ENCODE peak calls at places on chromosomes 6 and 20, in four cellular contexts. One of them, this sample, is unnamed.

GRCh38 chr6:134665029-134665723 is 284.7 kb downstream of the ALDH8A1 start:
- DNase-seq in stimulated activated naive CD8-positive, alpha-beta T cell treated with anti-CD3 and anti-CD28 coated beads, Interleukin-15, amount 100 ng/mL, for 72 hours: no peak
- DNase-seq in psoas muscle: no peak
- DNase-seq in NCI-H510A treated with DMSO at 0.1 percent for 48 hours: no peak
- DNase-seq in this sample: no peak

GRCh38 chr6:106187424-106187982 is 101.4 kb downstream of the PRDM1 start:
- DNase-seq in psoas muscle: no peak
- DNase-seq in NCI-H510A treated with DMSO at 0.1 percent for 48 hours: no peak
- DNase-seq in stimulated activated naive CD8-positive, alpha-beta T cell treated with anti-CD3 and anti-CD28 coated beads, Interleukin-15, amount 100 ng/mL, for 72 hours: no peak
- DNase-seq in this sample: no peak

GRCh38 chr6:155177369-155177961 is 86.3 kb upstream of the CLDN20 start:
- DNase-seq in NCI-H510A treated with DMSO at 0.1 percent for 48 hours: peak; percentile 45
- DNase-seq in psoas muscle: no peak
- DNase-seq in stimulated activated naive CD8-positive, alpha-beta T cell treated with anti-CD3 and anti-CD28 coated beads, Interleukin-15, amount 100 ng/mL, for 72 hours: no peak
- DNase-seq in this sample: no peak

GRCh38 chr20:49319204-49319809 is 41.5 kb upstream of the ZNFX1 start:
- DNase-seq in psoas muscle: no peak
- DNase-seq in stimulated activated naive CD8-positive, alpha-beta T cell treated with anti-CD3 and anti-CD28 coated beads, Interleukin-15, amount 100 ng/mL, for 72 hours: no peak
- DNase-seq in NCI-H510A treated with DMSO at 0.1 percent for 48 hours: no peak
- DNase-seq in this sample: no peak

GRCh38 chr6:33443619-33444504 is 10.5 kb upstream of the ZBTB9 start:
- DNase-seq in stimulated activated naive CD8-positive, alpha-beta T cell treated with anti-CD3 and anti-CD28 coated beads, Interleukin-15, amount 100 ng/mL, for 72 hours: no peak
- DNase-seq in psoas muscle: no peak
- DNase-seq in NCI-H510A treated with DMSO at 0.1 percent for 48 hours: no peak
- DNase-seq in this sample: no peak

GRCh38 chr6:142301421-142302391 is at the start of gene ADGRG6:
- DNase-seq in stimulated activated naive CD8-positive, alpha-beta T cell treated with anti-CD3 and anti-CD28 coated beads, Interleukin-15, amount 100 ng/mL, for 72 hours: peak; percentile 67
- DNase-seq in NCI-H510A treated with DMSO at 0.1 percent for 48 hours: no peak
- DNase-seq in psoas muscle: peak; percentile 18
- DNase-seq in this sample: peak; percentile 41

GRCh38 chr6:5246870-5247161 is 13.9 kb downstream of the LYRM4 start:
- DNase-seq in NCI-H510A treated with DMSO at 0.1 percent for 48 hours: no peak
- DNase-seq in psoas muscle: no peak
- DNase-seq in stimulated activated naive CD8-positive, alpha-beta T cell treated with anti-CD3 and anti-CD28 coated beads, Interleukin-15, amount 100 ng/mL, for 72 hours: no peak
- DNase-seq in this sample: no peak

GRCh38 chr6:131787079-131787478 is 20.7 kb upstream of the ENPP1 start:
- DNase-seq in psoas muscle: no peak
- DNase-seq in stimulated activated naive CD8-positive, alpha-beta T cell treated with anti-CD3 and anti-CD28 coated beads, Interleukin-15, amount 100 ng/mL, for 72 hours: no peak
- DNase-seq in NCI-H510A treated with DMSO at 0.1 percent for 48 hours: no peak
- DNase-seq in this sample: no peak

GRCh38 chr6:100913400-100914276 is 32.5 kb upstream of the ASCC3 start:
- DNase-seq in NCI-H510A treated with DMSO at 0.1 percent for 48 hours: peak; percentile 27
- DNase-seq in stimulated activated naive CD8-positive, alpha-beta T cell treated with anti-CD3 and anti-CD28 coated beads, Interleukin-15, amount 100 ng/mL, for 72 hours: no peak
- DNase-seq in psoas muscle: no peak
- DNase-seq in this sample: no peak

GRCh38 chr6:160431231-160431630 is 83.1 kb downstream of the SLC22A3 start:
- DNase-seq in stimulated activated naive CD8-positive, alpha-beta T cell treated with anti-CD3 and anti-CD28 coated beads, Interleukin-15, amount 100 ng/mL, for 72 hours: no peak
- DNase-seq in psoas muscle: peak; percentile 53
- DNase-seq in NCI-H510A treated with DMSO at 0.1 percent for 48 hours: no peak
- DNase-seq in this sample: no peak

GRCh38 chr6:19159087-19159486 is 678.1 kb upstream of the ID4 start:
- DNase-seq in stimulated activated naive CD8-positive, alpha-beta T cell treated with anti-CD3 and anti-CD28 coated beads, Interleukin-15, amount 100 ng/mL, for 72 hours: no peak
- DNase-seq in psoas muscle: no peak
- DNase-seq in NCI-H510A treated with DMSO at 0.1 percent for 48 hours: no peak
- DNase-seq in this sample: no peak

GRCh38 chr6:168956141-168956838 is 297.4 kb downstream of the THBS2 start:
- DNase-seq in stimulated activated naive CD8-positive, alpha-beta T cell treated with anti-CD3 and anti-CD28 coated beads, Interleukin-15, amount 100 ng/mL, for 72 hours: no peak
- DNase-seq in psoas muscle: no peak
- DNase-seq in NCI-H510A treated with DMSO at 0.1 percent for 48 hours: no peak
- DNase-seq in this sample: no peak

GRCh38 chr20:2891343-2891742 is 18.1 kb downstream of the PTPRA start:
- DNase-seq in NCI-H510A treated with DMSO at 0.1 percent for 48 hours: no peak
- DNase-seq in stimulated activated naive CD8-positive, alpha-beta T cell treated with anti-CD3 and anti-CD28 coated beads, Interleukin-15, amount 100 ng/mL, for 72 hours: no peak
- DNase-seq in psoas muscle: no peak
- DNase-seq in this sample: no peak

GRCh38 chr6:69827491-69827890 is 30.7 kb upstream of the LMBRD1 start:
- DNase-seq in NCI-H510A treated with DMSO at 0.1 percent for 48 hours: no peak
- DNase-seq in psoas muscle: no peak
- DNase-seq in stimulated activated naive CD8-positive, alpha-beta T cell treated with anti-CD3 and anti-CD28 coated beads, Interleukin-15, amount 100 ng/mL, for 72 hours: no peak
- DNase-seq in this sample: no peak

GRCh38 chr6:126919947-126920346 is 198.5 kb upstream of the RSPO3 start:
- DNase-seq in psoas muscle: no peak
- DNase-seq in NCI-H510A treated with DMSO at 0.1 percent for 48 hours: no peak
- DNase-seq in stimulated activated naive CD8-positive, alpha-beta T cell treated with anti-CD3 and anti-CD28 coated beads, Interleukin-15, amount 100 ng/mL, for 72 hours: no peak
- DNase-seq in this sample: no peak

GRCh38 chr20:17066955-17067354 is 159.9 kb upstream of the PCSK2 start:
- DNase-seq in psoas muscle: no peak
- DNase-seq in stimulated activated naive CD8-positive, alpha-beta T cell treated with anti-CD3 and anti-CD28 coated beads, Interleukin-15, amount 100 ng/mL, for 72 hours: no peak
- DNase-seq in NCI-H510A treated with DMSO at 0.1 percent for 48 hours: peak; percentile 80
- DNase-seq in this sample: no peak

GRCh38 chr6:391559-392440 is at the start of gene IRF4:
- DNase-seq in NCI-H510A treated with DMSO at 0.1 percent for 48 hours: no peak
- DNase-seq in psoas muscle: no peak
- DNase-seq in stimulated activated naive CD8-positive, alpha-beta T cell treated with anti-CD3 and anti-CD28 coated beads, Interleukin-15, amount 100 ng/mL, for 72 hours: peak; percentile 82
- DNase-seq in this sample: no peak

GRCh38 chr6:110233769-110234374 is 53.6 kb downstream of the CDC40 start:
- DNase-seq in psoas muscle: no peak
- DNase-seq in stimulated activated naive CD8-positive, alpha-beta T cell treated with anti-CD3 and anti-CD28 coated beads, Interleukin-15, amount 100 ng/mL, for 72 hours: no peak
- DNase-seq in NCI-H510A treated with DMSO at 0.1 percent for 48 hours: no peak
- DNase-seq in this sample: no peak

GRCh38 chr6:151690768-151691562 is 116.5 kb upstream of the ESR1 start:
- DNase-seq in stimulated activated naive CD8-positive, alpha-beta T cell treated with anti-CD3 and anti-CD28 coated beads, Interleukin-15, amount 100 ng/mL, for 72 hours: peak; percentile 37
- DNase-seq in NCI-H510A treated with DMSO at 0.1 percent for 48 hours: no peak
- DNase-seq in psoas muscle: no peak
- DNase-seq in this sample: no peak

GRCh38 chr6:79520534-79520933 is 16.7 kb downstream of the LCA5 start:
- DNase-seq in stimulated activated naive CD8-positive, alpha-beta T cell treated with anti-CD3 and anti-CD28 coated beads, Interleukin-15, amount 100 ng/mL, for 72 hours: no peak
- DNase-seq in psoas muscle: no peak
- DNase-seq in NCI-H510A treated with DMSO at 0.1 percent for 48 hours: no peak
- DNase-seq in this sample: no peak

GRCh38 chr6:33627876-33628275 is 6.8 kb downstream of the ITPR3 start:
- DNase-seq in stimulated activated naive CD8-positive, alpha-beta T cell treated with anti-CD3 and anti-CD28 coated beads, Interleukin-15, amount 100 ng/mL, for 72 hours: no peak
- DNase-seq in NCI-H510A treated with DMSO at 0.1 percent for 48 hours: no peak
- DNase-seq in psoas muscle: no peak
- DNase-seq in this sample: no peak

GRCh38 chr6:40855481-40855880 is 183.5 kb downstream of the UNC5CL start:
- DNase-seq in psoas muscle: no peak
- DNase-seq in stimulated activated naive CD8-positive, alpha-beta T cell treated with anti-CD3 and anti-CD28 coated beads, Interleukin-15, amount 100 ng/mL, for 72 hours: no peak
- DNase-seq in NCI-H510A treated with DMSO at 0.1 percent for 48 hours: no peak
- DNase-seq in this sample: no peak

GRCh38 chr6:33869121-33869520 is 65.3 kb upstream of the MLN start:
- DNase-seq in NCI-H510A treated with DMSO at 0.1 percent for 48 hours: no peak
- DNase-seq in stimulated activated naive CD8-positive, alpha-beta T cell treated with anti-CD3 and anti-CD28 coated beads, Interleukin-15, amount 100 ng/mL, for 72 hours: no peak
- DNase-seq in psoas muscle: no peak
- DNase-seq in this sample: no peak

GRCh38 chr6:7165736-7166296 is 58.1 kb downstream of the RREB1 start:
- DNase-seq in NCI-H510A treated with DMSO at 0.1 percent for 48 hours: no peak
- DNase-seq in stimulated activated naive CD8-positive, alpha-beta T cell treated with anti-CD3 and anti-CD28 coated beads, Interleukin-15, amount 100 ng/mL, for 72 hours: no peak
- DNase-seq in psoas muscle: no peak
- DNase-seq in this sample: no peak

GRCh38 chr6:169291639-169292339 is 38.1 kb upstream of the THBS2 start:
- DNase-seq in NCI-H510A treated with DMSO at 0.1 percent for 48 hours: no peak
- DNase-seq in stimulated activated naive CD8-positive, alpha-beta T cell treated with anti-CD3 and anti-CD28 coated beads, Interleukin-15, amount 100 ng/mL, for 72 hours: no peak
- DNase-seq in psoas muscle: no peak
- DNase-seq in this sample: no peak

GRCh38 chr20:235891-236290 is 8.8 kb downstream of the DEFB129 start:
- DNase-seq in stimulated activated naive CD8-positive, alpha-beta T cell treated with anti-CD3 and anti-CD28 coated beads, Interleukin-15, amount 100 ng/mL, for 72 hours: no peak
- DNase-seq in NCI-H510A treated with DMSO at 0.1 percent for 48 hours: no peak
- DNase-seq in psoas muscle: no peak
- DNase-seq in this sample: no peak

GRCh38 chr6:30116724-30117123 is 3.8 kb upstream of the TRIM31 start:
- DNase-seq in NCI-H510A treated with DMSO at 0.1 percent for 48 hours: no peak
- DNase-seq in psoas muscle: no peak
- DNase-seq in stimulated activated naive CD8-positive, alpha-beta T cell treated with anti-CD3 and anti-CD28 coated beads, Interleukin-15, amount 100 ng/mL, for 72 hours: no peak
- DNase-seq in this sample: no peak

GRCh38 chr6:166950443-166950821 is 5.9 kb downstream of the RNASET2 start:
- DNase-seq in stimulated activated naive CD8-positive, alpha-beta T cell treated with anti-CD3 and anti-CD28 coated beads, Interleukin-15, amount 100 ng/mL, for 72 hours: no peak
- DNase-seq in NCI-H510A treated with DMSO at 0.1 percent for 48 hours: no peak
- DNase-seq in psoas muscle: no peak
- DNase-seq in this sample: no peak

GRCh38 chr6:75412937-75413662 is 80.5 kb downstream of the FILIP1 start:
- DNase-seq in NCI-H510A treated with DMSO at 0.1 percent for 48 hours: no peak
- DNase-seq in stimulated activated naive CD8-positive, alpha-beta T cell treated with anti-CD3 and anti-CD28 coated beads, Interleukin-15, amount 100 ng/mL, for 72 hours: no peak
- DNase-seq in psoas muscle: no peak
- DNase-seq in this sample: no peak